ENCODE peak calls at places on chromosomes 3 and 15, in nine cellular contexts. One of them, this sample, is unnamed.

GRCh38 chr3:186413615-186414415 is 51.8 kb upstream of the DGKG start:
- DNase-seq in NCI-H2171 treated with DMSO at 0.1 percent for 48 hours: peak
- DNase-seq in caudate nucleus: peak
- DNase-seq in lower leg skin: peak
- DNase-seq in astrocyte of the spinal cord: peak
- DNase-seq in HepG2: no peak
- DNase-seq in epithelial cell of prostate: no peak
- DNase-seq in progenitor cell of endocrine pancreas: peak
- DNase-seq in iPS-NIHi11: peak
- DNase-seq in this sample: peak

GRCh38 chr15:69491051-69491505 is 38.5 kb downstream of the RPLP1 start:
- DNase-seq in NCI-H2171 treated with DMSO at 0.1 percent for 48 hours: no peak
- DNase-seq in caudate nucleus: no peak
- DNase-seq in lower leg skin: peak
- DNase-seq in astrocyte of the spinal cord: no peak
- DNase-seq in HepG2: no peak
- DNase-seq in epithelial cell of prostate: no peak
- DNase-seq in progenitor cell of endocrine pancreas: no peak
- DNase-seq in iPS-NIHi11: no peak
- DNase-seq in this sample: no peak

GRCh38 chr3:11556851-11557644 is 86.7 kb downstream of the VGLL4 start:
- DNase-seq in NCI-H2171 treated with DMSO at 0.1 percent for 48 hours: peak
- DNase-seq in caudate nucleus: no peak
- DNase-seq in lower leg skin: no peak
- DNase-seq in astrocyte of the spinal cord: peak
- DNase-seq in HepG2: no peak
- DNase-seq in epithelial cell of prostate: no peak
- DNase-seq in progenitor cell of endocrine pancreas: no peak
- DNase-seq in iPS-NIHi11: no peak
- DNase-seq in this sample: no peak

GRCh38 chr3:157438371-157438735 is 1.7 kb downstream of the PTX3 start:
- DNase-seq in NCI-H2171 treated with DMSO at 0.1 percent for 48 hours: peak
- DNase-seq in caudate nucleus: no peak
- DNase-seq in lower leg skin: no peak
- DNase-seq in astrocyte of the spinal cord: no peak
- DNase-seq in HepG2: no peak
- DNase-seq in epithelial cell of prostate: no peak
- DNase-seq in progenitor cell of endocrine pancreas: no peak
- DNase-seq in iPS-NIHi11: peak
- DNase-seq in this sample: no peak

GRCh38 chr3:60697132-60697531 is 554.1 kb downstream of the FHIT start:
- DNase-seq in NCI-H2171 treated with DMSO at 0.1 percent for 48 hours: no peak
- DNase-seq in caudate nucleus: no peak
- DNase-seq in lower leg skin: no peak
- DNase-seq in astrocyte of the spinal cord: no peak
- DNase-seq in HepG2: no peak
- DNase-seq in epithelial cell of prostate: no peak
- DNase-seq in progenitor cell of endocrine pancreas: no peak
- DNase-seq in iPS-NIHi11: no peak
- DNase-seq in this sample: no peak

GRCh38 chr15:58528197-58528870 is 96.5 kb downstream of the LIPC start:
- DNase-seq in NCI-H2171 treated with DMSO at 0.1 percent for 48 hours: peak
- DNase-seq in caudate nucleus: no peak
- DNase-seq in lower leg skin: peak
- DNase-seq in astrocyte of the spinal cord: no peak
- DNase-seq in HepG2: peak
- DNase-seq in epithelial cell of prostate: no peak
- DNase-seq in progenitor cell of endocrine pancreas: no peak
- DNase-seq in iPS-NIHi11: peak
- DNase-seq in this sample: no peak

GRCh38 chr15:57323806-57324589 is 52.3 kb upstream of the CGNL1 start:
- DNase-seq in NCI-H2171 treated with DMSO at 0.1 percent for 48 hours: peak
- DNase-seq in caudate nucleus: no peak
- DNase-seq in lower leg skin: no peak
- DNase-seq in astrocyte of the spinal cord: peak
- DNase-seq in HepG2: no peak
- DNase-seq in epithelial cell of prostate: peak
- DNase-seq in progenitor cell of endocrine pancreas: no peak
- DNase-seq in iPS-NIHi11: peak
- DNase-seq in this sample: no peak

GRCh38 chr3:149575213-149575961 is 82.4 kb downstream of the WWTR1 start:
- DNase-seq in NCI-H2171 treated with DMSO at 0.1 percent for 48 hours: no peak
- DNase-seq in caudate nucleus: no peak
- DNase-seq in lower leg skin: no peak
- DNase-seq in astrocyte of the spinal cord: peak
- DNase-seq in HepG2: peak
- DNase-seq in epithelial cell of prostate: no peak
- DNase-seq in progenitor cell of endocrine pancreas: no peak
- DNase-seq in iPS-NIHi11: no peak
- DNase-seq in this sample: no peak

GRCh38 chr3:15629860-15630597 is 28.5 kb downstream of the BTD start:
- DNase-seq in NCI-H2171 treated with DMSO at 0.1 percent for 48 hours: peak
- DNase-seq in caudate nucleus: no peak
- DNase-seq in lower leg skin: no peak
- DNase-seq in astrocyte of the spinal cord: peak
- DNase-seq in HepG2: peak
- DNase-seq in epithelial cell of prostate: no peak
- DNase-seq in progenitor cell of endocrine pancreas: no peak
- DNase-seq in iPS-NIHi11: peak
- DNase-seq in this sample: peak

GRCh38 chr15:67543348-67543718 is 830 bp downstream of the MAP2K5 start:
- DNase-seq in NCI-H2171 treated with DMSO at 0.1 percent for 48 hours: no peak
- DNase-seq in caudate nucleus: no peak
- DNase-seq in lower leg skin: no peak
- DNase-seq in astrocyte of the spinal cord: no peak
- DNase-seq in HepG2: no peak
- DNase-seq in epithelial cell of prostate: no peak
- DNase-seq in progenitor cell of endocrine pancreas: no peak
- DNase-seq in iPS-NIHi11: no peak
- DNase-seq in this sample: peak

GRCh38 chr3:153221748-153222162 is 59.7 kb downstream of the RAP2B start:
- DNase-seq in NCI-H2171 treated with DMSO at 0.1 percent for 48 hours: no peak
- DNase-seq in caudate nucleus: no peak
- DNase-seq in lower leg skin: peak
- DNase-seq in astrocyte of the spinal cord: peak
- DNase-seq in HepG2: no peak
- DNase-seq in epithelial cell of prostate: peak
- DNase-seq in progenitor cell of endocrine pancreas: no peak
- DNase-seq in iPS-NIHi11: no peak
- DNase-seq in this sample: peak

GRCh38 chr3:131535596-131535995 is 32.8 kb upstream of the MRPL3 start:
- DNase-seq in NCI-H2171 treated with DMSO at 0.1 percent for 48 hours: no peak
- DNase-seq in caudate nucleus: no peak
- DNase-seq in lower leg skin: no peak
- DNase-seq in astrocyte of the spinal cord: peak
- DNase-seq in HepG2: no peak
- DNase-seq in epithelial cell of prostate: peak
- DNase-seq in progenitor cell of endocrine pancreas: no peak
- DNase-seq in iPS-NIHi11: no peak
- DNase-seq in this sample: no peak

GRCh38 chr3:52319921-52320595 is 3.9 kb downstream of the DNAH1 start:
- DNase-seq in NCI-H2171 treated with DMSO at 0.1 percent for 48 hours: no peak
- DNase-seq in caudate nucleus: no peak
- DNase-seq in lower leg skin: no peak
- DNase-seq in astrocyte of the spinal cord: no peak
- DNase-seq in HepG2: no peak
- DNase-seq in epithelial cell of prostate: no peak
- DNase-seq in progenitor cell of endocrine pancreas: no peak
- DNase-seq in iPS-NIHi11: no peak
- DNase-seq in this sample: no peak

GRCh38 chr3:113668015-113668414 is 28.4 kb downstream of the USF3 start:
- DNase-seq in NCI-H2171 treated with DMSO at 0.1 percent for 48 hours: no peak
- DNase-seq in caudate nucleus: no peak
- DNase-seq in lower leg skin: no peak
- DNase-seq in astrocyte of the spinal cord: peak
- DNase-seq in HepG2: no peak
- DNase-seq in epithelial cell of prostate: no peak
- DNase-seq in progenitor cell of endocrine pancreas: no peak
- DNase-seq in iPS-NIHi11: peak
- DNase-seq in this sample: no peak

GRCh38 chr3:11384074-11384473 is 111.9 kb downstream of the ATG7 start:
- DNase-seq in NCI-H2171 treated with DMSO at 0.1 percent for 48 hours: peak
- DNase-seq in caudate nucleus: no peak
- DNase-seq in lower leg skin: no peak
- DNase-seq in astrocyte of the spinal cord: no peak
- DNase-seq in HepG2: no peak
- DNase-seq in epithelial cell of prostate: no peak
- DNase-seq in progenitor cell of endocrine pancreas: no peak
- DNase-seq in iPS-NIHi11: no peak
- DNase-seq in this sample: no peak

GRCh38 chr3:51916418-51916817 is 13.3 kb upstream of the IQCF1 start:
- DNase-seq in NCI-H2171 treated with DMSO at 0.1 percent for 48 hours: no peak
- DNase-seq in caudate nucleus: no peak
- DNase-seq in lower leg skin: no peak
- DNase-seq in astrocyte of the spinal cord: no peak
- DNase-seq in HepG2: no peak
- DNase-seq in epithelial cell of prostate: no peak
- DNase-seq in progenitor cell of endocrine pancreas: no peak
- DNase-seq in iPS-NIHi11: no peak
- DNase-seq in this sample: no peak

GRCh38 chr15:99168601-99169580 is 64.0 kb downstream of the SYNM start:
- DNase-seq in NCI-H2171 treated with DMSO at 0.1 percent for 48 hours: no peak
- DNase-seq in caudate nucleus: no peak
- DNase-seq in lower leg skin: no peak
- DNase-seq in astrocyte of the spinal cord: no peak
- DNase-seq in HepG2: no peak
- DNase-seq in epithelial cell of prostate: no peak
- DNase-seq in progenitor cell of endocrine pancreas: no peak
- DNase-seq in iPS-NIHi11: no peak
- DNase-seq in this sample: no peak

GRCh38 chr3:66633564-66633963 is 132.7 kb upstream of the LRIG1 start:
- DNase-seq in NCI-H2171 treated with DMSO at 0.1 percent for 48 hours: no peak
- DNase-seq in caudate nucleus: no peak
- DNase-seq in lower leg skin: no peak
- DNase-seq in astrocyte of the spinal cord: no peak
- DNase-seq in HepG2: no peak
- DNase-seq in epithelial cell of prostate: no peak
- DNase-seq in progenitor cell of endocrine pancreas: no peak
- DNase-seq in iPS-NIHi11: no peak
- DNase-seq in this sample: peak

GRCh38 chr3:39110041-39110639 is 2.7 kb downstream of the TTC21A start:
- DNase-seq in NCI-H2171 treated with DMSO at 0.1 percent for 48 hours: no peak
- DNase-seq in caudate nucleus: no peak
- DNase-seq in lower leg skin: peak
- DNase-seq in astrocyte of the spinal cord: no peak
- DNase-seq in HepG2: no peak
- DNase-seq in epithelial cell of prostate: no peak
- DNase-seq in progenitor cell of endocrine pancreas: no peak
- DNase-seq in iPS-NIHi11: peak
- DNase-seq in this sample: no peak

GRCh38 chr15:78950906-78951840 is 6.3 kb upstream of the CTSH start:
- DNase-seq in NCI-H2171 treated with DMSO at 0.1 percent for 48 hours: no peak
- DNase-seq in caudate nucleus: no peak
- DNase-seq in lower leg skin: no peak
- DNase-seq in astrocyte of the spinal cord: peak
- DNase-seq in HepG2: peak
- DNase-seq in epithelial cell of prostate: no peak
- DNase-seq in progenitor cell of endocrine pancreas: no peak
- DNase-seq in iPS-NIHi11: no peak
- DNase-seq in this sample: no peak

GRCh38 chr3:172040078-172040975 is 949 bp downstream of the FNDC3B start:
- DNase-seq in NCI-H2171 treated with DMSO at 0.1 percent for 48 hours: peak
- DNase-seq in caudate nucleus: peak
- DNase-seq in lower leg skin: peak
- DNase-seq in astrocyte of the spinal cord: peak
- DNase-seq in HepG2: peak
- DNase-seq in epithelial cell of prostate: peak
- DNase-seq in progenitor cell of endocrine pancreas: peak
- DNase-seq in iPS-NIHi11: peak
- DNase-seq in this sample: peak

GRCh38 chr3:174355505-174355904 is 503.6 kb upstream of the NAALADL2 start:
- DNase-seq in NCI-H2171 treated with DMSO at 0.1 percent for 48 hours: peak
- DNase-seq in caudate nucleus: no peak
- DNase-seq in lower leg skin: no peak
- DNase-seq in astrocyte of the spinal cord: no peak
- DNase-seq in HepG2: no peak
- DNase-seq in epithelial cell of prostate: no peak
- DNase-seq in progenitor cell of endocrine pancreas: no peak
- DNase-seq in iPS-NIHi11: peak
- DNase-seq in this sample: no peak

GRCh38 chr3:17740703-17741102 is 1.7 kb downstream of the TBC1D5 start:
- DNase-seq in NCI-H2171 treated with DMSO at 0.1 percent for 48 hours: peak
- DNase-seq in caudate nucleus: no peak
- DNase-seq in lower leg skin: no peak
- DNase-seq in astrocyte of the spinal cord: peak
- DNase-seq in HepG2: peak
- DNase-seq in epithelial cell of prostate: peak
- DNase-seq in progenitor cell of endocrine pancreas: no peak
- DNase-seq in iPS-NIHi11: no peak
- DNase-seq in this sample: no peak

This sample was measured in endothelial cell.